ENCODE peak calls at places on chromosomes 3 and 15, in ten cellular contexts. One of them, this sample, is unnamed.

GRCh38 chr3:108471346-108471935 is 39.0 kb downstream of the MYH15 start:
- DNase-seq in mammary epithelial cell: peak; percentile 40
- DNase-seq in CD8-positive, alpha-beta T cell: no peak
- DNase-seq in colonic mucosa: no peak
- DNase-seq in fibroblast of lung: peak; percentile 25
- DNase-seq in HCT116: peak; percentile 68
- DNase-seq in AG04450: no peak
- DNase-seq in A549: no peak
- DNase-seq in PC-3: peak; percentile 52
- DNase-seq in mucosa of descending colon: no peak
- DNase-seq in this sample: no peak

GRCh38 chr3:45455040-45455439 is 66.7 kb downstream of the LARS2 start:
- DNase-seq in fibroblast of lung: no peak
- DNase-seq in A549: no peak
- DNase-seq in PC-3: no peak
- DNase-seq in CD8-positive, alpha-beta T cell: no peak
- DNase-seq in mucosa of descending colon: no peak
- DNase-seq in AG04450: no peak
- DNase-seq in colonic mucosa: no peak
- DNase-seq in HCT116: no peak
- DNase-seq in mammary epithelial cell: no peak
- DNase-seq in this sample: no peak

GRCh38 chr3:25372167-25372566 is 55.9 kb upstream of the RARB start:
- DNase-seq in colonic mucosa: no peak
- DNase-seq in fibroblast of lung: peak; percentile 52
- DNase-seq in AG04450: no peak
- DNase-seq in CD8-positive, alpha-beta T cell: no peak
- DNase-seq in mucosa of descending colon: no peak
- DNase-seq in mammary epithelial cell: no peak
- DNase-seq in A549: no peak
- DNase-seq in HCT116: no peak
- DNase-seq in PC-3: no peak
- DNase-seq in this sample: peak; percentile 14

GRCh38 chr3:191792580-191792979 is 331.6 kb downstream of the PYDC2 start:
- DNase-seq in mammary epithelial cell: peak; percentile 11
- DNase-seq in fibroblast of lung: peak; percentile 26
- DNase-seq in colonic mucosa: no peak
- DNase-seq in A549: no peak
- DNase-seq in HCT116: no peak
- DNase-seq in CD8-positive, alpha-beta T cell: no peak
- DNase-seq in PC-3: peak; percentile 8
- DNase-seq in mucosa of descending colon: no peak
- DNase-seq in AG04450: no peak
- DNase-seq in this sample: no peak

GRCh38 chr3:56926513-56927282 is 124.9 kb upstream of the ARHGEF3 start:
- DNase-seq in colonic mucosa: no peak
- DNase-seq in AG04450: no peak
- DNase-seq in CD8-positive, alpha-beta T cell: no peak
- DNase-seq in mucosa of descending colon: no peak
- DNase-seq in HCT116: no peak
- DNase-seq in PC-3: peak; percentile 51
- DNase-seq in fibroblast of lung: peak; percentile 86
- DNase-seq in A549: no peak
- DNase-seq in mammary epithelial cell: peak; percentile 95
- DNase-seq in this sample: no peak

GRCh38 chr3:197613187-197613586 is 57.4 kb upstream of the BDH1 start:
- DNase-seq in CD8-positive, alpha-beta T cell: no peak
- DNase-seq in mammary epithelial cell: no peak
- DNase-seq in AG04450: no peak
- DNase-seq in HCT116: no peak
- DNase-seq in A549: no peak
- DNase-seq in colonic mucosa: no peak
- DNase-seq in fibroblast of lung: no peak
- DNase-seq in PC-3: no peak
- DNase-seq in mucosa of descending colon: no peak
- DNase-seq in this sample: no peak

GRCh38 chr3:108338901-108339545 is 42.7 kb downstream of the HHLA2 start:
- DNase-seq in AG04450: no peak
- DNase-seq in mucosa of descending colon: no peak
- DNase-seq in mammary epithelial cell: no peak
- DNase-seq in A549: no peak
- DNase-seq in CD8-positive, alpha-beta T cell: no peak
- DNase-seq in PC-3: no peak
- DNase-seq in colonic mucosa: no peak
- DNase-seq in fibroblast of lung: no peak
- DNase-seq in HCT116: no peak
- DNase-seq in this sample: no peak

GRCh38 chr15:69129026-69129385 is 31.4 kb upstream of the GLCE start:
- DNase-seq in colonic mucosa: no peak
- DNase-seq in A549: no peak
- DNase-seq in CD8-positive, alpha-beta T cell: no peak
- DNase-seq in HCT116: no peak
- DNase-seq in mucosa of descending colon: no peak
- DNase-seq in AG04450: no peak
- DNase-seq in PC-3: peak; percentile 51
- DNase-seq in fibroblast of lung: no peak
- DNase-seq in mammary epithelial cell: no peak
- DNase-seq in this sample: no peak

GRCh38 chr15:75058127-75058905 is 34.9 kb downstream of the PPCDC start:
- DNase-seq in CD8-positive, alpha-beta T cell: no peak
- DNase-seq in mammary epithelial cell: no peak
- DNase-seq in AG04450: no peak
- DNase-seq in PC-3: peak; percentile 23
- DNase-seq in A549: no peak
- DNase-seq in fibroblast of lung: peak; percentile 63
- DNase-seq in mucosa of descending colon: no peak
- DNase-seq in colonic mucosa: peak; percentile 6
- DNase-seq in HCT116: no peak
- DNase-seq in this sample: peak; percentile 43

GRCh38 chr15:29857196-29857595 is 34.9 kb upstream of the TJP1 start:
- DNase-seq in PC-3: peak; percentile 51
- DNase-seq in HCT116: no peak
- DNase-seq in mucosa of descending colon: no peak
- DNase-seq in mammary epithelial cell: no peak
- DNase-seq in fibroblast of lung: peak; percentile 20
- DNase-seq in colonic mucosa: no peak
- DNase-seq in A549: peak; percentile 68
- DNase-seq in CD8-positive, alpha-beta T cell: no peak
- DNase-seq in AG04450: no peak
- DNase-seq in this sample: peak; percentile 23

GRCh38 chr15:40875996-40876740 is 2.1 kb upstream of the RHOV start:
- DNase-seq in CD8-positive, alpha-beta T cell: no peak
- DNase-seq in A549: no peak
- DNase-seq in colonic mucosa: peak; percentile 14
- DNase-seq in fibroblast of lung: no peak
- DNase-seq in HCT116: no peak
- DNase-seq in PC-3: no peak
- DNase-seq in AG04450: no peak
- DNase-seq in mammary epithelial cell: peak; percentile 54
- DNase-seq in mucosa of descending colon: peak; percentile 28
- DNase-seq in this sample: peak; percentile 92

GRCh38 chr3:111761309-111761795 is 97.7 kb upstream of the PHLDB2 start:
- DNase-seq in colonic mucosa: no peak
- DNase-seq in A549: peak; percentile 39
- DNase-seq in mucosa of descending colon: no peak
- DNase-seq in HCT116: no peak
- DNase-seq in fibroblast of lung: peak; percentile 92
- DNase-seq in CD8-positive, alpha-beta T cell: no peak
- DNase-seq in mammary epithelial cell: peak; percentile 100
- DNase-seq in PC-3: peak; percentile 84
- DNase-seq in AG04450: no peak
- DNase-seq in this sample: peak; percentile 73

GRCh38 chr3:66452247-66453040 is 48.4 kb downstream of the LRIG1 start:
- DNase-seq in AG04450: no peak
- DNase-seq in HCT116: no peak
- DNase-seq in A549: no peak
- DNase-seq in mucosa of descending colon: no peak
- DNase-seq in mammary epithelial cell: no peak
- DNase-seq in fibroblast of lung: no peak
- DNase-seq in PC-3: no peak
- DNase-seq in colonic mucosa: no peak
- DNase-seq in CD8-positive, alpha-beta T cell: no peak
- DNase-seq in this sample: no peak
- TF ChIP-seq CTCF in AG04450: no peak
- TF ChIP-seq CTCF in HCT116: no peak
- TF ChIP-seq CTCF in A549: no peak
- TF ChIP-seq CTCF in mucosa of descending colon: no peak
- TF ChIP-seq CTCF in mammary epithelial cell: no peak
- TF ChIP-seq CTCF in fibroblast of lung: no peak
- TF ChIP-seq CTCF in PC-3: no peak
- TF ChIP-seq CTCF in colonic mucosa: no peak
- TF ChIP-seq CTCF in CD8-positive, alpha-beta T cell: no peak
- TF ChIP-seq CTCF in this sample: no peak

GRCh38 chr3:40994611-40995010 is 204.7 kb upstream of the CTNNB1 start:
- DNase-seq in A549: no peak
- DNase-seq in PC-3: peak; percentile 40
- DNase-seq in mucosa of descending colon: no peak
- DNase-seq in AG04450: no peak
- DNase-seq in mammary epithelial cell: peak; percentile 50
- DNase-seq in colonic mucosa: no peak
- DNase-seq in CD8-positive, alpha-beta T cell: no peak
- DNase-seq in fibroblast of lung: no peak
- DNase-seq in HCT116: no peak
- DNase-seq in this sample: no peak
- TF ChIP-seq CTCF in A549: no peak
- TF ChIP-seq CTCF in PC-3: no peak
- TF ChIP-seq CTCF in mucosa of descending colon: no peak
- TF ChIP-seq CTCF in AG04450: no peak
- TF ChIP-seq CTCF in mammary epithelial cell: no peak
- TF ChIP-seq CTCF in colonic mucosa: no peak
- TF ChIP-seq CTCF in CD8-positive, alpha-beta T cell: no peak
- TF ChIP-seq CTCF in fibroblast of lung: no peak
- TF ChIP-seq CTCF in HCT116: no peak
- TF ChIP-seq CTCF in this sample: no peak

DNA sequence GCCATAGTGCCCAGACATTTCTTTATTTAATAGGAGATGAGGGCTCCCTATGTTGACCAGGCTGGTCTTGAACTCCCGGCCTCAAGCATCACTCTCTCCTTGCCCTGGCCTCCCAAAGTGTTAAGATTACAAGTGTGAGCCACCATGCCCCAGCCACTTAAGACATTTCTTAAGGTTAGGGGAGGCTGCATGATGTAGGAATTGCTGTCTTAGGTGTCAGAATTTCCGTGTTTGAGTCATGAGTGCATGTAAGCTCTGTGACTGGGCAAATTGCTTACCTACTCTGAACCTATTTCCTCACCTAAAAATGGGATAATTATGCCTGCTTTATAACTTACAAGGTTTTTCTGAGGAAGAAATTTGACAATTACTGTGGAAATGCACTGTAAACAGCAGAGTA is 34.2 kb upstream of the SIAH2 start:
- DNase-seq in HCT116: no peak
- DNase-seq in A549: peak; percentile 10
- DNase-seq in mammary epithelial cell: no peak
- DNase-seq in CD8-positive, alpha-beta T cell: no peak
- DNase-seq in PC-3: no peak
- DNase-seq in AG04450: no peak
- DNase-seq in mucosa of descending colon: no peak
- DNase-seq in fibroblast of lung: peak; percentile 8
- DNase-seq in colonic mucosa: no peak
- DNase-seq in this sample: peak; percentile 8
- TF ChIP-seq CTCF in HCT116: no peak
- TF ChIP-seq CTCF in A549: no peak
- TF ChIP-seq CTCF in mammary epithelial cell: no peak
- TF ChIP-seq CTCF in CD8-positive, alpha-beta T cell: no peak
- TF ChIP-seq CTCF in PC-3: no peak
- TF ChIP-seq CTCF in AG04450: no peak
- TF ChIP-seq CTCF in mucosa of descending colon: no peak
- TF ChIP-seq CTCF in fibroblast of lung: no peak
- TF ChIP-seq CTCF in colonic mucosa: no peak
- TF ChIP-seq CTCF in this sample: no peak

DNA sequence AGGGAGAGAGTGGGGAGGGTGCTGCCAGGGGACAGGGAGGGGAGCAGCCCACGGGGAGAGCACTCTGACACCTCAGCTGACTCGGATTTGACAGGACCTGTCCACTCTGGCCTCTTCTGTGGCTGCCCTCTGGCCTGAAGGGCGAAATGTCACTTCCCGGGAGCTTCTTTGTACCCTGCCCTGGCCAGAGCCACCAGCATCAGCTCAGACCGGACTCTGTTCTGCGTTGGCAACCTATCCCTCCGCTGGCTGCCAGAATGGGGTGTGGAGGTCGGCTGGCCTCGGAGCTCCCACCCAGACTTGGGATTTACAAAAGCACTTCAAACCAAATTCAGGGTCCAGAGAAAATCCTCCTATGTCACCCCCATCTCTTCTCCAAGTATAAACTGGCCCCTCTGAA is 336.7 kb upstream of the FRG2C start:
- DNase-seq in PC-3: no peak
- DNase-seq in colonic mucosa: no peak
- DNase-seq in AG04450: no peak
- DNase-seq in A549: no peak
- DNase-seq in mammary epithelial cell: no peak
- DNase-seq in HCT116: no peak
- DNase-seq in mucosa of descending colon: no peak
- DNase-seq in CD8-positive, alpha-beta T cell: no peak
- DNase-seq in fibroblast of lung: no peak
- DNase-seq in this sample: no peak
- TF ChIP-seq CTCF in PC-3: no peak
- TF ChIP-seq CTCF in colonic mucosa: no peak
- TF ChIP-seq CTCF in AG04450: no peak
- TF ChIP-seq CTCF in A549: no peak
- TF ChIP-seq CTCF in mammary epithelial cell: no peak
- TF ChIP-seq CTCF in HCT116: no peak
- TF ChIP-seq CTCF in mucosa of descending colon: no peak
- TF ChIP-seq CTCF in CD8-positive, alpha-beta T cell: no peak
- TF ChIP-seq CTCF in fibroblast of lung: no peak
- TF ChIP-seq CTCF in this sample: no peak

This sample was measured in MCF 10A.